ENCODE peak calls at places on chromosomes 7 and 10, in ten cellular contexts. T is foreskin keratinocyte; X is spleen; O is endothelial cell; L is breast epithelium; N is RWPE2; F is brain microvascular endothelial cell; C is body of pancreas; Q is Calu3; S is CD8-positive, alpha-beta T cell. P is an unnamed sample.

GRCh38 chr10:16509996-16510395 is 11.7 kb downstream of the C1QL3 start:
- DNase-seq in F (peak; percentile 40), N (no peak), S (no peak), C (no peak), T (peak; percentile 43), O (no peak), X (no peak), Q (no peak), L (no peak), P (no peak)

GRCh38 chr10:104028146-104028545 is 57.5 kb downstream of the COL17A1 start:
- DNase-seq in X (no peak), O (peak; percentile 38), T (peak; percentile 45), N (no peak), F (peak; percentile 21), L (no peak), Q (peak; percentile 19), C (no peak), S (no peak), P (no peak)

GRCh38 chr7:48755061-48755555 is 169.2 kb upstream of the CDC14C start:
- DNase-seq in O (no peak), S (no peak), F (no peak), N (no peak), X (no peak), L (no peak), C (no peak), Q (no peak), T (peak; percentile 19), P (no peak)

GRCh38 chr10:72069751-72070501 is 18.4 kb downstream of the SPOCK2 start:
- DNase-seq in N (no peak), S (no peak), O (no peak), C (no peak), T (no peak), X (peak; percentile 61), Q (peak; percentile 37), L (no peak), F (no peak), P (no peak)

GRCh38 chr10:55630491-55631056 is 730.5 kb downstream of the ZWINT start:
- DNase-seq in C (no peak), F (no peak), L (no peak), T (peak; percentile 18), S (no peak), Q (no peak), O (peak; percentile 47), X (peak; percentile 55), N (no peak), P (no peak)

GRCh38 chr7:118195837-118196474 is 12.0 kb downstream of the LSM8 start:
- DNase-seq in L (no peak), O (peak; percentile 60), F (peak; percentile 66), N (no peak), T (peak; percentile 39), C (peak; percentile 83), S (peak; percentile 68), Q (peak; percentile 63), X (no peak), P (peak; percentile 17)

GRCh38 chr7:124532166-124532565 is 233.4 kb downstream of the GPR37 start:
- DNase-seq in F (no peak), Q (no peak), O (no peak), S (no peak), C (no peak), N (no peak), T (peak; percentile 51), L (no peak), X (no peak), P (no peak)

GRCh38 chr10:81068446-81068845 is 530.7 kb downstream of the SH2D4B start:
- DNase-seq in C (no peak), O (no peak), Q (no peak), T (no peak), F (no peak), N (no peak), L (no peak), X (no peak), S (no peak), P (no peak)

DNA sequence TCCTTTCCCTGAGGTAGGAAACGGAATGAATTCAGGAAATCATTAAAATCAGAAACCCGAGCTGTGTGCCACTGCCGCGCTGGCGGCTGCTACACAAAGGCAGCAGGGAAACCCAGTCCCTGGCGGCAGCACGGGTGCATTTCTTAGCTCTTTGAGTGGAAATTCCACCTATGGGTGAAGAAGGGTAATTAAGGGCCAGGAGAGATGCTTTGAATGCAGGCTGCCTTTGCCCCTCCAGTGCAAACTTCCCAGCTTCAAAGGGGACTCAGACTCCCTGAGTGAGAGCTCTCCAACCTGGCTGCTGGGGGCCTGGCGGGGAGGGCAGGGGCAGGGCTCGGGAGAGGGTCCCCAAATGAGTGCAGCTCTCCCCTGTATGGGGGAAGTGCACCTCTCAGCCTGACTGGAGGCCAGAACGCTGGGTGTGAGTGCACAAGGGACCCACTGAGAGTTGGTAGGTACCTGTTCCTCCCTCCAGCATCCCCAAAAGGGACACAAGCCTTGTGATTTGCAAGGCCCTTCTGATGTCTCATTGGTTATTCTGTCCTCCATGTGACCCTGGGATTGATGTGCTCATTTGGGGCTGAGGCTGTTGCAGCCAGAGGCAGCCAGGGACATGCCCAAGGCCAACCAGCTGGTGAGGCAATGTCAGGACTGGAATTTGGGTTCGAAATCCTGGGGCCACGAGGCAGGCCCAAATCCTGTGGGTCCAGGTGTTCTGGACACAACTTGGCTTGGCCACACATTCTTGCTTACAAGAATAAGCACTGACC is 16.3 kb upstream of the ZMIZ1 start:
- DNase-seq in L (peak; percentile 43), X (peak; percentile 69), T (no peak), N (peak; percentile 46), O (peak; percentile 47), F (no peak), Q (no peak), S (no peak), C (peak; percentile 55), P (no peak)
- TF ChIP-seq CTCF in L (no peak), X (peak; percentile 31), T (peak; percentile 45), N (no peak), O (peak; percentile 69), F (peak; percentile 68), Q (peak; percentile 35), S (peak; percentile 50), C (peak; percentile 61), P (no peak)

DNA sequence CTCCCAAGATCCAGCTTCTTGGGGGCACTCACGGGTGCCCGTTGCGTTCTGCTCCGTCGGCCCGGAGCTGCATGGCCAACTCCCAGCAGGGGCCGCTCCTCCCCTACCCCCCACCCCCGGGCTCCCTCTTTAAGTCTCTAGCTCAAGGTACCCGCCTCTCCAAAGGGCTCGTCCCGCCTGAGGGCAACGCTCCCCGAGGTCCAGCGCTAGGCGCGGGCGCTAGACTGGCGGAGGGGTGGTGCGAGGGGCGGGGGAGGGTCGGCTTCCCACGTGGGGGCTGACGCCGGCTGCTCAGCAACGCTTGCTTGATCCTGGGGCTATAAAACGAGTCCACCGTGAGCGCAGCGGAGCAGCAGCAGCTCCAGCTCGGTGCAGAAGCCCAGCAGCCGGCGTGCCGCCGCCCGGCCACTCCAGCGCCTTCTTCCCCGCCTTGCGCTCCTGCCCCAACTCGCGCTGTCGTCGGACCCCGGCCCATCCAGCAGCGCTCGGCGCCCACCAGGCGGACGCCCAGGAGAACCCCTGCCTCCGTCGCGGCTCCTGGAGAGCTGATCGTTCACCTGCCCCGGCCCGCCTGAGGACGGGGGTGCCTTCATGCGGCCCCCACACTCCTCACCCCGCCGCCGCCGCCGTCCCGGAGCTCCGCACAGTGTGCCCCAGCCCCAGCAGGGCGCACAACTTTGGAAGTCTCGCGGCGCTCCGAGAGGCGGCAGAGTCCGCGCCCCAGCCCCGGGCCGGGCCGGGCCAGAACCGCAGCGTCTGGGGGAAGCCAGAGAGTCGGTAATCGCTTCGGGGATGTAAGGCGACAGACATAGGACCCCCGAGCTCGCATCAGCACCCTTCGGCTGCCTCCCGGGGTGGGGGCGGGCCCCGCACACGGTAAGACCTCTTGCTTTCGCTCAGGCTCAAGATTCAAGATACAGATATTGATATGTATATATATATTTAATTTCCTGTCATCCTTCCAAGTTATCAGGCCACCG is at the start of gene ADRA2A:
- DNase-seq in X (no peak), Q (peak; percentile 66), O (peak; percentile 60), F (peak; percentile 28), N (no peak), L (no peak), T (peak; percentile 29), S (no peak), C (peak; percentile 84), P (no peak)
- TF ChIP-seq CTCF in X (no peak), Q (no peak), O (no peak), F (no peak), N (no peak), L (no peak), T (no peak), S (no peak), C (peak; percentile 13), P (no peak)

GRCh38 chr7:6027806-6028365 is 3.3 kb upstream of the ANKRD61 start:
- DNase-seq in X (peak; percentile 13), S (no peak), L (no peak), T (no peak), C (no peak), N (no peak), Q (no peak), O (no peak), F (no peak), P (no peak)

GRCh38 chr7:6023974-6024435 is 7.2 kb upstream of the ANKRD61 start:
- DNase-seq in Q (no peak), N (no peak), T (no peak), F (no peak), C (no peak), L (no peak), O (no peak), X (no peak), S (no peak), P (no peak)

GRCh38 chr7:6026917-6027316 is 4.3 kb upstream of the ANKRD61 start:
- DNase-seq in S (no peak), F (no peak), O (no peak), X (peak; percentile 73), L (no peak), N (no peak), Q (no peak), T (no peak), C (peak; percentile 33), P (no peak)

GRCh38 chr7:6028563-6028962 is 2.6 kb upstream of the ANKRD61 start:
- DNase-seq in C (no peak), L (no peak), N (no peak), Q (no peak), X (no peak), F (no peak), T (no peak), O (no peak), S (no peak), P (no peak)

DNA sequence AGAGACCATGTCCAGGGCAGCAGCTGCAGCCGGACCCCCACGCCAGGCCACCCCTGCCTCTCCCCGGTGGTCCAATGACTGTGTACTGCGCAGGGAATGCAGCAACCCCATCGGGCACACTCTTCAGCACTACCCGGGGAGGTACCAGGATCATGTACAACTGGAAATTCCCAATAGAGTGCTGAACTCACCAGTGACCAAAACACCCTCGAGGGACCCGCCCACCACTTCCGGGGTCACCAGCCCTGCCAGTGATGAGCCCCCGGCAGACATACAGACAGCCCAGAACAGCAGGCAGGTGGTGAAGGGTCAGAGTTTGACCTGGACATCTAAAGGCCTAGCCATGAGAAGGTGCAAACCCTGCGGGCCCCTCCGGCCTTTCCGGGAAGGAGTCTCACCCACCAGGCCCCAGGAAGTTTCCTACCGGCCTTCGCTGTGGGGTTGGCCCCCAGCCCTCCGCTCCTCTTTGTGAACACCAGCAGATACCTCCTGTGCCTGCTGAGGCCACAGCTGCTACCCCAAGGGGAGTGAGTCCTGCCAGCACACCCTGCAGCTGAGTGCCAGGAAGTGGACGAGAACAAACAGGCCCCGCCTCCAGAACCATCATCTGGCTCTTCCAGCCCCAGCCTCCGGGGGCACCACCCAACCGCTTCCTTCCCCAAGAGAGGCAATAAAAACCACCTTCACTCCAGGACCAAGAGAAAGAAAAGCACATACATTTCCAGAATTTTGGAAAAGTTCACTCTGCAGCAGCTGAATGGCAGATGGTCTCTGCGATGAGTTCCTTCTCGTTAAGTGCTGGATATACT is 5.0 kb upstream of the ANKRD61 start:
- DNase-seq in N (no peak), Q (peak; percentile 72), X (peak; percentile 94), C (peak; percentile 64), O (peak; percentile 49), F (peak; percentile 27), L (no peak), S (peak; percentile 71), T (peak; percentile 16), P (peak; percentile 19)
- TF ChIP-seq CTCF in N (no peak), Q (no peak), X (peak; percentile 43), C (no peak), O (no peak), F (peak; percentile 56), L (no peak), S (no peak), T (peak; percentile 47), P (no peak)

GRCh38 chr7:27169658-27170493 is 4.2 kb downstream of the HOXA10 start:
- DNase-seq in S (no peak), L (peak; percentile 49), X (peak; percentile 69), Q (peak; percentile 79), T (peak; percentile 75), O (no peak), F (no peak), C (no peak), N (peak; percentile 73), P (no peak)

GRCh38 chr7:27167916-27168264 is 2.6 kb upstream of the HOXA9 start:
- DNase-seq in X (peak; percentile 3), S (no peak), N (no peak), Q (no peak), F (no peak), L (no peak), T (no peak), C (no peak), O (no peak), P (no peak)

GRCh38 chr7:27166475-27167169 is 1.3 kb upstream of the HOXA9 start:
- DNase-seq in L (no peak), X (peak; percentile 74), Q (no peak), T (peak; percentile 69), C (no peak), F (no peak), O (no peak), S (no peak), N (no peak), P (no peak)

GRCh38 chr7:27167170-27167505 is 1.8 kb upstream of the HOXA9 start:
- DNase-seq in T (peak; percentile 44), F (no peak), N (no peak), X (peak; percentile 74), L (no peak), S (no peak), Q (no peak), C (no peak), O (no peak), P (no peak)

DNA sequence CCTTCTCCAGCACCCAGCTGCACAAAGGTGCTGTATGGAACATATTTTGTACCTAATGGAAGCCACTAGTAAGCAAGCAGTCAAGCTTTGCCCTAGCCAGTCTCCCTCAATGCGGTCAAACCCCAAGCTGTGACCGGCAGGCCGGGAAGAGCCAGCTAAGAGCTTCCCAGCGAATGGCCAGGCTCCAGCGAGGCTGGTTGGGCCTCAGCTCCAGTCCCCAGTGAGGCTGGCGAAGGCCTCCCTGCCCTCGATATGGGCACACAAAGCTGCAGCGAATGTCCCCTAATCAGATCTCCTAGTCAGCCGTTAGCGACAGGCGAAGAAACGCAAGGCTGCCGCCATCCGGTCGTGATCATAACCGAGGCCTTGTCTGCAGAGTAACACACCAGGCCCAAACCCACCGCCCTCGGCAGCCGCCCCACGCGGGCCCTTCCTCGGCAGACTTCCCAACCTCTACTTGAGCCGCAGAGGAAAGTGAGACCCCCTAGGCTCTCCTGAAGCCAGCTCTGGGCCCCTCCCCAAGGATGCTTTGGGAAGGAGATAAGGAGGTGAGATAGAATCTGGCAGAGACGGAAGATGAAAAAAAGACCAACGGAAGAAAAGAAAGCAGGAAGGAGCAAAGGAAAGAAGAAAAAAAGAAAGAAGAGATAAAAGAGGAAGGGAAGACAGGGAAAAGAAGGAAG is 3.1 kb upstream of the HOXA9 start:
- DNase-seq in C (no peak), F (no peak), S (no peak), N (no peak), T (peak; percentile 80), L (no peak), O (no peak), Q (no peak), X (peak; percentile 71), P (no peak)
- TF ChIP-seq CTCF in C (no peak), F (no peak), S (no peak), N (peak; percentile 27), T (peak; percentile 37), L (no peak), O (no peak), Q (no peak), X (no peak), P (no peak)

P was measured in thoracic aorta.